ENCODE peak calls at places on chromosomes 11 and 22, in seven cellular contexts. N, C, V, P, Q, K and H are unnamed samples.

GRCh38 chr11:128948583-128948982 is 5.9 kb upstream of the TP53AIP1 start:
- DNase-seq in N (no peak), C (no peak), V (no peak), P (no peak), Q (no peak), K (no peak), H (no peak)

GRCh38 chr22:46077669-46078099 is 72.6 kb upstream of the PPARA start:
- DNase-seq in N (peak), C (no peak), V (no peak), P (peak), Q (no peak), K (no peak), H (no peak)

GRCh38 chr11:77156396-77157195 is 28.6 kb downstream of the MYO7A start:
- DNase-seq in N (no peak), C (no peak), V (no peak), P (no peak), Q (no peak), K (no peak), H (no peak)

GRCh38 chr22:18031670-18032454 is 7.5 kb upstream of the MICAL3 start:
- DNase-seq in N (no peak), C (no peak), V (no peak), P (peak), Q (no peak), K (no peak), H (no peak)

GRCh38 chr11:2132874-2133480 is 6.2 kb downstream of the IGF2 start:
- DNase-seq in N (no peak), C (no peak), V (no peak), P (no peak), Q (no peak), K (no peak), H (no peak)

GRCh38 chr22:48428556-48429371 is 1398.9 kb downstream of the BRD1 start:
- DNase-seq in N (no peak), C (no peak), V (no peak), P (no peak), Q (no peak), K (no peak), H (no peak)

GRCh38 chr11:59292611-59293010 is 66.1 kb upstream of the OR5AN1 start:
- DNase-seq in N (no peak), C (no peak), V (no peak), P (no peak), Q (no peak), K (no peak), H (no peak)

GRCh38 chr22:20777420-20778177 is 3.7 kb downstream of the SERPIND1 start:
- DNase-seq in N (no peak), C (no peak), V (no peak), P (peak), Q (no peak), K (no peak), H (no peak)

GRCh38 chr22:31260474-31260856 is 31.8 kb downstream of the PIK3IP1 start:
- DNase-seq in N (no peak), C (no peak), V (no peak), P (no peak), Q (no peak), K (no peak), H (no peak)

GRCh38 chr22:45201678-45202332 is 38.1 kb downstream of the NUP50 start:
- DNase-seq in N (peak), C (no peak), V (no peak), P (peak), Q (no peak), K (no peak), H (no peak)

GRCh38 chr11:65887723-65888162 is 528 bp downstream of the FIBP start:
- DNase-seq in N (no peak), C (no peak), V (no peak), P (no peak), Q (no peak), K (no peak), H (no peak)

GRCh38 chr11:110710520-110711381 is 1.5 kb downstream of the ARHGAP20 start:
- DNase-seq in N (peak), C (no peak), V (no peak), P (no peak), Q (no peak), K (peak), H (no peak)

GRCh38 chr11:70064726-70065317 is 13.3 kb upstream of the ANO1 start:
- DNase-seq in N (no peak), C (peak), V (no peak), P (no peak), Q (no peak), K (no peak), H (peak)

GRCh38 chr11:121112498-121113455 is 11.7 kb downstream of the TECTA start:
- DNase-seq in N (peak), C (peak), V (peak), P (peak), Q (peak), K (peak), H (peak)

GRCh38 chr11:8286886-8287285 is 23.2 kb upstream of the LMO1 start:
- DNase-seq in N (no peak), C (peak), V (no peak), P (no peak), Q (no peak), K (no peak), H (no peak)

GRCh38 chr22:46290121-46290842 is 6.4 kb upstream of the GTSE1 start:
- DNase-seq in N (no peak), C (no peak), V (no peak), P (no peak), Q (no peak), K (no peak), H (no peak)

GRCh38 chr11:45025716-45026492 is 75.2 kb upstream of the TP53I11 start:
- DNase-seq in N (no peak), C (no peak), V (no peak), P (peak), Q (peak), K (peak), H (no peak)

GRCh38 chr22:34068011-34068410 is 147.7 kb upstream of the LARGE1 start:
- DNase-seq in N (no peak), C (no peak), V (no peak), P (no peak), Q (no peak), K (no peak), H (no peak)

GRCh38 chr11:125261471-125262087 is 97.0 kb downstream of the PKNOX2 start:
- DNase-seq in N (no peak), C (no peak), V (no peak), P (no peak), Q (no peak), K (no peak), H (no peak)

GRCh38 chr22:37275134-37275533 is 7.2 kb upstream of the CYTH4 start:
- DNase-seq in N (peak), C (no peak), V (no peak), P (no peak), Q (no peak), K (no peak), H (no peak)

GRCh38 chr11:9606799-9607510 is 33.5 kb downstream of the WEE1 start:
- DNase-seq in N (no peak), C (peak), V (no peak), P (no peak), Q (no peak), K (no peak), H (no peak)

GRCh38 chr11:84316866-84317560 is 1030.8 kb upstream of the CCDC90B start:
- DNase-seq in N (no peak), C (no peak), V (no peak), P (peak), Q (no peak), K (no peak), H (no peak)

GRCh38 chr22:17781319-17782031 is 7.2 kb upstream of the BID start:
- DNase-seq in N (no peak), C (no peak), V (peak), P (peak), Q (no peak), K (peak), H (no peak)

GRCh38 chr11:85712953-85713352 is 27.0 kb upstream of the CCDC89 start:
- DNase-seq in N (no peak), C (no peak), V (no peak), P (no peak), Q (no peak), K (no peak), H (no peak)

GRCh38 chr11:85898456-85898855 is 43.3 kb downstream of the CCDC83 start:
- DNase-seq in N (no peak), C (no peak), V (no peak), P (no peak), Q (no peak), K (no peak), H (no peak)

GRCh38 chr22:45087802-45088201 is 75.9 kb upstream of the NUP50 start:
- DNase-seq in N (no peak), C (no peak), V (no peak), P (no peak), Q (no peak), K (no peak), H (no peak)

GRCh38 chr11:120564573-120565301 is 53.2 kb downstream of the GRIK4 start:
- DNase-seq in N (peak), C (peak), V (no peak), P (no peak), Q (no peak), K (peak), H (no peak)

GRCh38 chr11:83895516-83895915 is 609.3 kb upstream of the CCDC90B start:
- DNase-seq in N (no peak), C (no peak), V (no peak), P (no peak), Q (no peak), K (no peak), H (no peak)

GRCh38 chr11:2929511-2929879 is 275 bp upstream of the PHLDA2 start:
- DNase-seq in N (peak), C (no peak), V (no peak), P (peak), Q (no peak), K (peak), H (peak)

GRCh38 chr11:63985812-63986155 is 454 bp upstream of the OTUB1 start:
- DNase-seq in N (peak), C (peak), V (peak), P (peak), Q (peak), K (peak), H (peak)

GRCh38 chr11:34316347-34317037 is 41.3 kb downstream of the ABTB2 start:
- DNase-seq in N (no peak), C (no peak), V (no peak), P (no peak), Q (no peak), K (no peak), H (no peak)

GRCh38 chr11:111347723-111348115 is 31.4 kb downstream of the POU2AF1 start:
- DNase-seq in N (no peak), C (no peak), V (no peak), P (peak), Q (no peak), K (no peak), H (no peak)

GRCh38 chr22:48627966-48628365 is 1199.7 kb downstream of the BRD1 start:
- DNase-seq in N (no peak), C (no peak), V (no peak), P (no peak), Q (no peak), K (no peak), H (no peak)

GRCh38 chr11:27882066-27882697 is 181.9 kb upstream of the BDNF start:
- DNase-seq in N (no peak), C (no peak), V (no peak), P (peak), Q (no peak), K (no peak), H (no peak)

GRCh38 chr11:95596011-95596489 is 193.5 kb downstream of the FAM76B start:
- DNase-seq in N (no peak), C (no peak), V (no peak), P (no peak), Q (no peak), K (no peak), H (no peak)

GRCh38 chr11:102046841-102047240 is 396 bp upstream of the CFAP300 start:
- DNase-seq in N (no peak), C (no peak), V (no peak), P (no peak), Q (no peak), K (no peak), H (no peak)

GRCh38 chr11:65931773-65932557 is 12.7 kb downstream of the DRAP1 start:
- DNase-seq in N (no peak), C (no peak), V (no peak), P (no peak), Q (no peak), K (no peak), H (no peak)